ENCODE peak calls at places on chromosomes 13 and 19, in nine cellular contexts. Q is neural progenitor cell, U is GM23248, C is PC-3, B is MM.1S, J is hepatocyte, H is HCT116, G is OCI-LY7, I is SK-N-SH. F is an unnamed sample.

GRCh38 chr19:7871280-7871529 is 3.0 kb downstream of the PRR36 start:
- DNase-seq in I (no peak), U (no peak), J (no peak), G (peak), H (no peak), Q (no peak), B (no peak), C (no peak), F (peak)

GRCh38 chr19:12969292-12969988 is at the start of gene DAND5:
- DNase-seq in Q (no peak), J (no peak), C (no peak), H (no peak), U (no peak), G (no peak), B (no peak), I (peak), F (peak)

GRCh38 chr13:30569901-30570576 is 47.7 kb upstream of the USPL1 start:
- DNase-seq in G (no peak), J (peak), U (peak), I (no peak), C (peak), Q (no peak), B (no peak), H (peak), F (peak)

GRCh38 chr13:50079278-50080157 is 64.3 kb downstream of the KCNRG start:
- DNase-seq in H (no peak), Q (no peak), J (no peak), U (no peak), G (no peak), B (no peak), C (no peak), I (no peak), F (no peak)

GRCh38 chr13:76455960-76456359 is 430.2 kb downstream of the KCTD12 start:
- DNase-seq in J (no peak), B (no peak), U (no peak), Q (no peak), I (no peak), G (no peak), C (peak), H (no peak), F (no peak)

GRCh38 chr13:104181526-104182231 is 1115.5 kb upstream of the SLC10A2 start:
- DNase-seq in H (no peak), J (no peak), B (no peak), G (no peak), Q (no peak), C (no peak), U (no peak), I (no peak), F (peak)

GRCh38 chr19:46221981-46222610 is 7.4 kb upstream of the IGFL1 start:
- DNase-seq in H (no peak), Q (no peak), U (peak), C (peak), B (no peak), J (peak), I (no peak), G (no peak), F (peak)

GRCh38 chr13:105428816-105429215 is 1106.6 kb downstream of the EFNB2 start:
- DNase-seq in J (no peak), I (no peak), U (no peak), C (no peak), Q (no peak), H (no peak), B (no peak), G (no peak), F (no peak)

GRCh38 chr13:106597190-106597589 is 29.3 kb upstream of the ARGLU1 start:
- DNase-seq in B (no peak), U (peak), I (no peak), Q (no peak), G (no peak), J (no peak), C (no peak), H (no peak), F (no peak)

GRCh38 chr19:8482696-8483095 is 19.7 kb downstream of the PRAM1 start:
- DNase-seq in B (no peak), U (no peak), Q (no peak), H (no peak), I (no peak), G (no peak), C (no peak), J (no peak), F (no peak)

GRCh38 chr13:51674276-51674675 is 90.0 kb downstream of the WDFY2 start:
- DNase-seq in B (no peak), U (no peak), G (no peak), J (peak), H (peak), C (peak), Q (peak), I (no peak), F (peak)

GRCh38 chr19:46298477-46299003 is 1.7 kb downstream of the HIF3A start:
- DNase-seq in H (no peak), B (no peak), Q (no peak), U (no peak), C (no peak), I (no peak), J (no peak), G (no peak), F (peak)

GRCh38 chr19:7863157-7863970 is 10.8 kb downstream of the PRR36 start:
- DNase-seq in U (no peak), G (no peak), J (no peak), H (no peak), I (no peak), C (no peak), B (no peak), Q (peak), F (peak)

GRCh38 chr13:90272356-90272755 is 1075.1 kb upstream of the MIR17HG start:
- DNase-seq in B (no peak), H (no peak), I (no peak), Q (no peak), U (peak), C (peak), J (no peak), G (no peak), F (no peak)

GRCh38 chr13:61276401-61276800 is 139.2 kb downstream of the PCDH20 start:
- DNase-seq in I (no peak), J (no peak), C (peak), H (no peak), U (no peak), Q (no peak), B (no peak), G (no peak), F (no peak)

GRCh38 chr13:39317284-39317683 is 279.0 kb downstream of the NHLRC3 start:
- DNase-seq in C (peak), B (no peak), G (no peak), U (peak), I (no peak), Q (no peak), H (no peak), J (no peak), F (no peak)

GRCh38 chr19:12778020-12778904 is 2.9 kb upstream of the HOOK2 start:
- DNase-seq in U (peak), I (peak), J (peak), B (peak), C (peak), G (peak), Q (peak), H (no peak), F (peak)

GRCh38 chr19:4042731-4043082 is 24.0 kb downstream of the ZBTB7A start:
- DNase-seq in U (no peak), J (no peak), Q (no peak), B (no peak), C (peak), G (no peak), I (no peak), H (no peak), F (no peak)

GRCh38 chr19:50859849-50860248 is 5.1 kb downstream of the KLK3 start:
- DNase-seq in C (no peak), J (no peak), I (no peak), U (no peak), Q (no peak), B (no peak), H (no peak), G (no peak), F (no peak)

GRCh38 chr19:55197531-55197930 is 11.8 kb downstream of the PTPRH start:
- DNase-seq in C (peak), H (no peak), J (peak), Q (peak), I (no peak), U (peak), G (peak), B (no peak), F (peak)

GRCh38 chr19:15623711-15624318 is 8.8 kb downstream of the CYP4F8 start:
- DNase-seq in G (no peak), U (no peak), C (peak), B (peak), J (no peak), I (no peak), Q (no peak), H (no peak), F (peak)

GRCh38 chr13:99967498-99967883 is 4.1 kb downstream of the ZIC5 start:
- DNase-seq in J (no peak), H (no peak), B (no peak), G (no peak), I (peak), C (no peak), Q (peak), U (no peak), F (no peak)
- TF ChIP-seq EZH2phosphoT487 in J (peak), H (no peak), B (no peak), G (no peak), I (peak), C (no peak), Q (no peak), U (no peak), F (no peak)

GRCh38 chr19:29665215-29665825 is at the start of gene PLEKHF1:
- DNase-seq in C (peak), I (peak), Q (peak), H (peak), B (peak), G (peak), U (peak), J (peak), F (peak)

GRCh38 chr19:29662604-29663404 is 2.5 kb upstream of the PLEKHF1 start:
- DNase-seq in B (no peak), I (no peak), H (no peak), J (peak), Q (no peak), G (no peak), U (peak), C (peak), F (no peak)

GRCh38 chr19:29663861-29664752 is 1.2 kb upstream of the PLEKHF1 start:
- DNase-seq in Q (no peak), U (peak), B (no peak), J (no peak), C (peak), G (no peak), I (no peak), H (no peak), F (no peak)

GRCh38 chr19:29665826-29666633 is 769 bp downstream of the PLEKHF1 start:
- DNase-seq in J (peak), H (no peak), I (peak), B (peak), G (no peak), Q (peak), C (peak), U (peak), F (peak)

GRCh38 chr19:29664753-29665214 is 477 bp upstream of the PLEKHF1 start:
- DNase-seq in Q (no peak), B (no peak), I (no peak), C (no peak), G (no peak), J (no peak), H (no peak), U (no peak), F (no peak)
- TF ChIP-seq EZH2phosphoT487 in Q (no peak), B (no peak), I (no peak), C (no peak), G (no peak), J (no peak), H (no peak), U (no peak), F (no peak)

GRCh38 chr19:37309834-37310575 is 60.9 kb upstream of the ZNF527 start:
- DNase-seq in H (no peak), C (no peak), B (no peak), G (peak), J (peak), U (no peak), I (peak), Q (no peak), F (peak)
- TF ChIP-seq EZH2phosphoT487 in H (no peak), C (no peak), B (no peak), G (no peak), J (no peak), U (no peak), I (no peak), Q (no peak), F (no peak)

GRCh38 chr19:43984687-43985000 is 656 bp downstream of the ZNF155 start:
- DNase-seq in I (peak), U (peak), G (no peak), C (no peak), B (no peak), H (no peak), J (no peak), Q (no peak), F (no peak)

GRCh38 chr19:43983544-43983911 is 460 bp upstream of the ZNF155 start:
- DNase-seq in I (no peak), J (no peak), U (no peak), C (no peak), H (no peak), Q (no peak), G (no peak), B (no peak), F (no peak)

DNA sequence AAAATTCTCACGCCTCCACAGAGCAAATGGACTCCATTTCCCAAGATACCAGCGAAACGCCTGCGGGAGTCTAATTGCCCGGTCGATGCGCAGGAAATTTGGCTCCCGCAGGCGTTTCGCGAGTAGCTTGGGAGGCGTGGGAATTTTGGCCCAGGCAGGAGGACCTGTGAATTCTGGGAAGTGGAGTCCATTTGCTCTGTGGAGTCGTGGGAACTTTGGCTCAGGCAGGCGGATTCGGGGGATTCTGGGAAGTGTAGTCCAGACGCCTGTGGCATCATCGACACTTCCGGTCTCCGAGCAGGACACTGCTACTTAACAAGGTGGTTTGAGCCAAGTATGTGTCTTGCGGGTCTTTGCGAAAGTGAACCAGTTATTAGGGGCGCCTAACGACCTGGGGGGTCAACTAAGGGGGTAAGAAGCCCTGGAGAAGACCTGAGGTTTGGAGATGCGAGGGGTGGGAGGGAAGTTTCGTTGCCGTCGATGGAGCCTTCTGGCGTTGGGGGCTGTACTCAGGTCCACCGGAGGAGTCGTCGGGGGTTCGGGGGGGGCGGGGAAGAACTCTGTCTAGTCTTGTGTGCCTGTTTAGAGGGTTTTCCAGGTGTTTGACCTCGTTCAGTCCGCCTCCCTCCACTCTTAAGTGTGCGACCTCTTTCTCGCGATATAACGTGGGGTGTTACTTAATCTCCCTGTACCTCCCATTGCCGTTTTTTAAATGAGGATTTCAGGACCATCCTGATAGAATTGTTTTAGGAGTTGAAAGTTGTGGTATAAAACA is at the start of gene ZNF155:
- DNase-seq in B (peak), C (peak), I (peak), Q (peak), U (peak), G (no peak), J (peak), H (peak), F (peak)
- TF ChIP-seq EZH2phosphoT487 in B (no peak), C (no peak), I (no peak), Q (no peak), U (no peak), G (no peak), J (no peak), H (no peak), F (no peak)